ENCODE peak calls at places on chromosomes 11 and 22, in ten cellular contexts. B is IMR-90, U is ovary, N is tibial nerve, J is body of pancreas, F is breast epithelium, T is adrenal gland, W is right lobe of liver, X is heart left ventricle, P is suprapubic skin. Q is an unnamed sample.

GRCh38 chr22:37887610-37888378 is 18.3 kb upstream of the MICALL1 start:
- DNase-seq in P (no peak), F (peak; percentile 93), U (peak; percentile 53), B (peak; percentile 65), J (no peak), T (peak; percentile 49), W (no peak), N (no peak), X (no peak), Q (no peak)

GRCh38 chr22:41243361-41243760 is 2.6 kb upstream of the CHADL start:
- DNase-seq in U (no peak), J (no peak), W (no peak), T (no peak), N (no peak), F (no peak), X (no peak), P (no peak), B (no peak), Q (no peak)

GRCh38 chr11:121449626-121450025 is 2.5 kb upstream of the SORL1 start:
- DNase-seq in B (no peak), X (no peak), P (no peak), F (no peak), J (no peak), N (no peak), T (no peak), W (no peak), U (no peak), Q (no peak)

GRCh38 chr11:94934836-94935235 is 38.5 kb downstream of the CWC15 start:
- DNase-seq in T (no peak), W (no peak), B (no peak), F (no peak), U (no peak), N (no peak), X (no peak), J (no peak), P (no peak), Q (no peak)

GRCh38 chr22:30435674-30436126 is 10.1 kb downstream of the MTFP1 start:
- DNase-seq in N (no peak), P (no peak), J (peak; percentile 39), B (no peak), W (no peak), U (no peak), X (peak; percentile 47), F (peak; percentile 44), T (no peak), Q (no peak)

GRCh38 chr22:20126284-20127029 is 5.1 kb upstream of the ZDHHC8 start:
- DNase-seq in T (no peak), N (no peak), F (no peak), B (no peak), U (no peak), P (no peak), J (no peak), W (no peak), X (no peak), Q (no peak)

GRCh38 chr11:103946793-103947565 is 89.5 kb upstream of the DDI1 start:
- DNase-seq in W (no peak), P (no peak), B (peak; percentile 12), U (no peak), J (no peak), N (no peak), X (no peak), F (no peak), T (no peak), Q (no peak)

GRCh38 chr11:111539426-111540113 is 950 bp upstream of the LAYN start:
- DNase-seq in N (no peak), P (no peak), X (no peak), F (no peak), B (no peak), W (no peak), T (no peak), U (no peak), J (no peak), Q (no peak)

GRCh38 chr22:37162221-37163095 is 12.7 kb upstream of the IL2RB start:
- DNase-seq in F (no peak), X (no peak), B (no peak), U (no peak), J (no peak), T (no peak), P (no peak), N (no peak), W (no peak), Q (no peak)

GRCh38 chr11:65619281-65619928 is 3.8 kb downstream of the PCNX3 start:
- DNase-seq in B (no peak), P (no peak), U (no peak), N (no peak), J (no peak), W (no peak), F (no peak), T (peak; percentile 27), X (no peak), Q (no peak)
- TF ChIP-seq POLR2A in B (no peak), P (no peak), U (no peak), N (no peak), J (no peak), W (no peak), F (no peak), T (no peak), X (no peak), Q (no peak)

GRCh38 chr11:61948505-61948904 is 1.6 kb upstream of the BEST1 start:
- DNase-seq in W (no peak), N (no peak), T (no peak), B (no peak), P (no peak), F (no peak), U (no peak), X (no peak), J (no peak), Q (no peak)

GRCh38 chr11:61950035-61950547 is at the start of gene BEST1:
- DNase-seq in F (no peak), W (no peak), J (no peak), P (no peak), N (no peak), X (no peak), T (no peak), U (no peak), B (no peak), Q (no peak)

GRCh38 chr11:61951484-61952135 is 1.5 kb downstream of the BEST1 start:
- DNase-seq in J (no peak), U (no peak), P (no peak), F (no peak), N (no peak), B (no peak), W (no peak), X (no peak), T (no peak), Q (no peak)

GRCh38 chr11:61947486-61948210 is 2.5 kb upstream of the BEST1 start:
- DNase-seq in U (peak; percentile 93), J (peak; percentile 91), X (peak; percentile 93), P (peak; percentile 95), F (peak; percentile 86), T (peak; percentile 92), N (peak; percentile 95), W (peak; percentile 84), B (peak; percentile 88), Q (no peak)

GRCh38 chr11:61949169-61950034 is 749 bp upstream of the BEST1 start:
- DNase-seq in W (no peak), F (peak; percentile 66), J (peak; percentile 81), B (peak; percentile 98), T (peak; percentile 70), U (peak; percentile 83), P (peak; percentile 88), N (peak; percentile 76), X (peak; percentile 80), Q (no peak)
- H3K4me1 ChIP-seq in W (no peaks in the 10 kb centered on the region), F (no peaks in the 10 kb centered on the region), J (peaks cover 29% of the 10 kb centered on the region), B (peaks cover 9% of the 10 kb centered on the region), T (peaks cover 6% of the 10 kb centered on the region), U (peaks cover 12% of the 10 kb centered on the region), P (peaks cover 31% of the 10 kb centered on the region), N (no peaks in the 10 kb centered on the region), X (peaks cover 29% of the 10 kb centered on the region), Q (peaks cover 7% of the 10 kb centered on the region)

GRCh38 chr11:114058026-114058706 is 1.3 kb upstream of the ZBTB16 start:
- DNase-seq in W (peak; percentile 90), U (peak; percentile 57), J (peak; percentile 34), B (no peak), P (peak; percentile 68), N (no peak), X (no peak), T (peak; percentile 92), F (no peak), Q (no peak)

GRCh38 chr11:114059984-114060401 is 482 bp downstream of the ZBTB16 start:
- DNase-seq in F (no peak), B (no peak), X (peak; percentile 55), J (peak; percentile 66), N (no peak), T (peak; percentile 65), U (peak; percentile 67), W (no peak), P (no peak), Q (no peak)

GRCh38 chr11:114059278-114059983 is at the start of gene ZBTB16:
- DNase-seq in F (peak; percentile 81), P (peak; percentile 93), T (peak; percentile 92), W (peak; percentile 93), U (peak; percentile 92), N (peak; percentile 79), B (no peak), X (peak; percentile 92), J (peak; percentile 90), Q (no peak)

GRCh38 chr11:114057605-114058004 is 1.9 kb upstream of the ZBTB16 start:
- DNase-seq in B (no peak), T (no peak), F (no peak), P (no peak), U (no peak), X (no peak), J (no peak), W (no peak), N (no peak), Q (no peak)

GRCh38 chr11:114058871-114059277 is 637 bp upstream of the ZBTB16 start:
- DNase-seq in T (peak; percentile 67), X (peak; percentile 59), F (no peak), J (peak; percentile 55), N (no peak), W (no peak), B (no peak), P (no peak), U (peak; percentile 64), Q (no peak)
- H3K27me3 ChIP-seq in T (no peaks in the 10 kb centered on the region), X (no peaks in the 10 kb centered on the region), F (no peaks in the 10 kb centered on the region), J (no peaks in the 10 kb centered on the region), N (no peaks in the 10 kb centered on the region), W (no peaks in the 10 kb centered on the region), B (peaks cover 67% of the 10 kb centered on the region), P (no peaks in the 10 kb centered on the region), U (no peaks in the 10 kb centered on the region), Q (no peaks in the 10 kb centered on the region)

DNA sequence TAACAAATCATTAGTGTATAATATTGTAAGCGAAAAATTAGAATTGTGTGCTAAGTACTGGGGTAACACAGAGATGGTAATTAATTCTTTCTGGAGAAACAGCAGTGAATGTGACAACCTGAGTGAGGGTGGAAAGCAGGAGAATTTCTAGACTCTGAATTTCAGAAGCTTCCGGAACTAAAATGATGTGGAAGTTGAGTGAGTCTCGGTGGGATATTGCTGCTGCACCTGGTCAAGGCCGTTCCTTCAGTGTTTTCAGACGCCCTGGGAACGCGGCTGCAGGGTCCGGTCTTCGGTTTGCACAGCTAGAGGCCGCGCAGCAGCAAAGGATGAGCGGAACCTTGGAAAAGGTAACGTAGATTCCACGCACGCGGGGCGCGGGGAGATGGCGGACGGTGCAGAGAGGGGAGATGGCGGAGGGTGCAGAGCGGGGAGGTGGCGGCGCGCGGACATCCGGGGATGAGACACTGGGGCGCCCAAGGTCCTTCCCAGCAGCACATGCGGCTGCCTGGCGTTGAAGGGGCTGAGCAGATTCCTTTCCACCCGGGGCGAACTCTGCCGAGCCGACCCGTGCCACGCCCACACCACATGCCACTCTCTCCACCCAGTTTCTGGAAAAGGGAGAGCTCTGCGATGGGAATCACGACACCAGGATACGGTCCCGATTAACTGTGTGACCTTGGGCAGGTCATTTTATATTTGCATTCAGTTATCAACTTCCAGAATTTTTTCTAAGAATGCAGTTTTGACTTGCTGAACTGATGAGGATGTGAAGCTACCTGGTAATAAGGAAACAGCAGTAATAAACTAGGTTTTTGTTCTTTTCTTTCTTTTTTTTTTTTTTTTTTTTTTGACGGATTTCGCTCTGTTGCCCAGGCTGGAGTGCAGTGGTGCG is at the start of gene MRPL48:
- DNase-seq in N (peak; percentile 70), W (peak; percentile 94), J (peak; percentile 93), T (peak; percentile 96), P (peak; percentile 92), B (peak; percentile 90), F (peak; percentile 77), U (peak; percentile 90), X (peak; percentile 95), Q (peak; percentile 72)
- TF ChIP-seq POLR2A in N (no peak), W (peak; percentile 88), J (peak; percentile 23), T (peak; percentile 72), P (no peak), B (no peak), F (no peak), U (peak; percentile 33), X (peak; percentile 38), Q (no peak)

Q was measured in esophagus squamous epithelium.